ENCODE peak calls at places on chromosomes 4 and X, in six cellular contexts. F is glutamatergic neuron, V is GM23338, O is WERI-Rb-1, I is cardiac muscle cell, D is AG04450. H is an unnamed sample.

GRCh38 chrX:69095260-69095659 is 70.0 kb downstream of the PJA1 start:
- DNase-seq in F (no peak), O (peak; percentile 31), V (no peak), I (no peak), D (no peak), H (no peak)

GRCh38 chrX:46577116-46578005 is 3.8 kb downstream of the CHST7 start:
- DNase-seq in O (no peak), V (no peak), F (no peak), D (no peak), I (peak; percentile 38), H (no peak)

GRCh38 chr4:19583827-19584569 is 667.7 kb upstream of the SLIT2 start:
- DNase-seq in I (peak; percentile 39), V (no peak), F (no peak), D (no peak), O (no peak), H (no peak)

GRCh38 chrX:281166-281999 is at the start of gene PLCXD1:
- DNase-seq in I (peak; percentile 46), O (peak; percentile 92), D (peak; percentile 21), F (peak; percentile 72), V (peak; percentile 96), H (no peak)

GRCh38 chrX:25015486-25016360 is at the start of gene ARX:
- DNase-seq in O (peak; percentile 71), I (peak; percentile 65), F (peak; percentile 76), D (peak; percentile 6), V (peak; percentile 88), H (no peak)

GRCh38 chrX:135974279-135974856 is 580 bp upstream of the MMGT1 start:
- DNase-seq in F (peak; percentile 80), I (peak; percentile 86), D (peak; percentile 7), O (peak; percentile 70), V (peak; percentile 78), H (peak; percentile 36)

GRCh38 chr4:61427099-61427817 is 227.1 kb downstream of the ADGRL3 start:
- DNase-seq in D (no peak), F (no peak), V (no peak), I (no peak), O (no peak), H (no peak)

GRCh38 chr4:40333921-40334352 is 1.2 kb upstream of the CHRNA9 start:
- DNase-seq in I (peak; percentile 87), V (peak; percentile 36), D (peak; percentile 32), O (peak; percentile 32), F (no peak), H (no peak)

GRCh38 chrX:107429090-107429489 is 20.4 kb upstream of the FRMPD3 start:
- DNase-seq in I (peak; percentile 39), D (no peak), O (peak; percentile 53), V (peak; percentile 42), F (no peak), H (no peak)

GRCh38 chr4:74962584-74962983 is 29.7 kb downstream of the PARM1 start:
- DNase-seq in D (no peak), I (no peak), V (no peak), F (no peak), O (no peak), H (no peak)

GRCh38 chr4:6910340-6910959 is 824 bp downstream of the TBC1D14 start:
- DNase-seq in V (peak; percentile 65), D (no peak), F (peak; percentile 27), I (no peak), O (no peak), H (no peak)

GRCh38 chrX:1754077-1754476 is 139.2 kb downstream of the ASMT start:
- DNase-seq in D (no peak), I (no peak), O (no peak), V (no peak), F (no peak), H (no peak)

GRCh38 chrX:38052096-38052495 is 45.7 kb downstream of the SYTL5 start:
- DNase-seq in O (no peak), F (no peak), D (peak; percentile 46), I (peak; percentile 74), V (no peak), H (no peak)

GRCh38 chr4:165922747-165923146 is 49.7 kb downstream of the TLL1 start:
- DNase-seq in V (no peak), F (no peak), I (no peak), O (no peak), D (no peak), H (no peak)

GRCh38 chr4:59966758-59967157 is 1233.4 kb upstream of the ADGRL3 start:
- DNase-seq in O (no peak), D (no peak), V (no peak), F (no peak), I (no peak), H (no peak)

GRCh38 chrX:38577738-38578137 is 16.4 kb downstream of the TSPAN7 start:
- DNase-seq in F (no peak), D (no peak), O (no peak), I (no peak), V (no peak), H (no peak)

DNA sequence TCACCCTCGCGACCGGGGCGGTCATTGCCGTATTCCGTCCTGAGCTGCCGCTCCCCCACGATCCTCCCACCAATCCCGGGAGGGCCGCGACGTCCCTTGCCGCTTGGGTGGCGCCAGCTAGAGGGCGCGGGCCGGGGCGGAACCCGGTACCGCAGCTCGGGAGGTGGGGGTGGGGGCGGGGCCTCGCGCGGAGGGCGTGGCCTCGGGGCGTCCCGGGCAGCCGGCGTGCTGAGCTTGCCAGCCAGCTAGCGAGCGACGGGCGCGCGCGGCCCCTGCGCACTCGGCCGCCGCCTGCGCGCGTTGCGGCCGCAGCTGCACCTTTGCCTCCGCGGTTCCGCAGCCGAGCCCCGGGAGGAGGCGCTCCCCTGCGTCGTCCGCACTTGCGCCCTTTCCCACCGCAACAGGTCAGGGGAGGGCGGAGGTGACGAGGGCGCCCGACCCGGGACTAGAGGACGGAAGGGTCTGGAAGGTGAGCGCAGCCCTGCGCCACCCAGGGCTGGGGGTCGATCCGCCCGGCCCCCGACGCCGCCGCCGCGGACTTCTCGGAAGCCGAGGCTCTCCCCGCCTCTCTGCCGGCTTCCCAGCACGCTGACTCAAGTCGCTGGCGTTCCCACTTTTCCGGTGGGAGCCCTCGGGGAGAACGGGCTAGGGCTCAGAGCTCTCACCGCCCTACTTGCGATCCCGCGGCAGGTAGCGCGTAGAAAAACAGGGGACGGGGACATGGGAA is at the start of gene AFF1:
- DNase-seq in D (no peak), F (peak; percentile 82), O (peak; percentile 95), V (peak; percentile 94), I (peak; percentile 95), H (peak; percentile 79)
- TF ChIP-seq CTCF in D (peak; percentile 46), F (no peak), O (peak; percentile 17), V (no peak), I (peak; percentile 27), H (no peak)

GRCh38 chrX:124228849-124229248 is 103.6 kb upstream of the TEX13D start:
- DNase-seq in D (no peak), F (no peak), I (no peak), V (peak; percentile 41), O (no peak), H (no peak)
- TF ChIP-seq CTCF in D (no peak), F (peak; percentile 33), I (no peak), V (peak; percentile 37), O (no peak), H (no peak)

GRCh38 chrX:140053841-140054240 is 88.5 kb upstream of the CXorf66 start:
- DNase-seq in F (no peak), V (peak; percentile 35), D (no peak), I (no peak), O (no peak), H (no peak)

DNA sequence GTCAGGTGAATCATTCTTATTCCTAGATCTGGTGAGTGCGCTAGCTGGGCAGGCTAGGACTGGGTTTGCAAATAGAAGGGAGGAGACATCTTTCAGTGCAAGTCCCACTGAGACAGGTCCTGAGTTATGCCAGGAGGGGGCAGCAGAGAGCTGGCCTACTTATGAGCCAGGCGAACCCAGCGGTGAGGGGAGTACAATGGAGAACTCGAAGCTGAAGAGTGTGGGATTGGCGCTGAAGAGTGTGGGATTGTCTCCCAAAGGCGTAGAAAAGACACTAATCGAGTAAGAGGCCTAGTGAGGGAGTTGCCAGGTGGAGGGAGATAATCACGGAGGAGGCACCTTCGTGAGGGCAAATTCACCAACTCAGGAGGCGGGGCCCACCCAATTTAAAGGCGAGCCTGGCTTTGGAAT is 91.7 kb upstream of the CXorf66 start:
- DNase-seq in D (peak; percentile 29), V (peak; percentile 88), O (peak; percentile 67), F (peak; percentile 82), I (peak; percentile 78), H (peak; percentile 15)
- TF ChIP-seq CTCF in D (peak; percentile 74), V (peak; percentile 75), O (peak; percentile 88), F (peak; percentile 79), I (peak; percentile 79), H (no peak)

GRCh38 chrX:10989386-10989785 is 121.7 kb upstream of the HCCS start:
- DNase-seq in V (peak; percentile 28), I (peak; percentile 4), D (no peak), F (no peak), O (no peak), H (no peak)

GRCh38 chrX:10988653-10989052 is 122.5 kb upstream of the HCCS start:
- DNase-seq in V (no peak), F (no peak), D (no peak), I (no peak), O (no peak), H (no peak)

GRCh38 chrX:10986616-10987015 is 124.5 kb upstream of the HCCS start:
- DNase-seq in F (no peak), O (no peak), D (no peak), V (no peak), I (peak; percentile 14), H (no peak)

GRCh38 chrX:10992110-10992509 is 119.0 kb upstream of the HCCS start:
- DNase-seq in V (no peak), D (no peak), I (no peak), F (no peak), O (no peak), H (no peak)

DNA sequence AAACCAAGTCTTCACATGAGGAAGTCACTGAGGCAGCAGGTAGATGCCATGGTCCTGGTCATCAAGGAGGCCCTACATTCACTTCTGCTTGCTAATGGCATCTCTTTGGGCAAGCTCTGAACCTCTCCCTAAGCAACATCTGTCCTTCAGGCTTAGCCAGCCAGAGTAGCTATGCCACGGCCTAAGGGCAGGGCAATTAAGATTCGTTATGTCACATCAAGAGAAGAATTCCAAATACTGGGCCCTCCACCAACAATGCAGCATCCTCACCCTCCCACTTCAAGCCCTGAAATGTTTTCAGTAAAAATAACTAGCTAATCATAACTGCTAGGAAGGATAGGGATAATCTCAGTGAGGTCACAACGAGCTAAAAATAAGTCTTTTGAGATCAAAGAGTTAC is 120.7 kb upstream of the HCCS start:
- DNase-seq in D (no peak), O (no peak), F (no peak), I (no peak), V (no peak), H (no peak)
- TF ChIP-seq CTCF in D (no peak), O (no peak), F (no peak), I (no peak), V (no peak), H (no peak)

H was measured in activated B cell treated with CpG ODN at 0.5 μM for 24 hours.